ENCODE peak calls at places on chromosomes 4 and X, in four cellular contexts. H, W, V and L are unnamed samples.

GRCh38 chrX:48703642-48704481 is 7.3 kb downstream of the SUV39H1 start:
- DNase-seq in H (no peak), W (no peak), V (no peak), L (peak)

GRCh38 chrX:121307441-121307840 is 260.0 kb downstream of the GLUD2 start:
- DNase-seq in H (no peak), W (no peak), V (no peak), L (no peak)

GRCh38 chr4:95701500-95701899 is 138.4 kb upstream of the PDHA2 start:
- DNase-seq in H (no peak), W (no peak), V (no peak), L (no peak)

GRCh38 chr4:188822698-188823097 is 683.5 kb downstream of the TRIML1 start:
- DNase-seq in H (no peak), W (no peak), V (no peak), L (peak)

GRCh38 chrX:84340981-84341380 is 153.0 kb upstream of the RPS6KA6 start:
- DNase-seq in H (no peak), W (peak), V (no peak), L (no peak)

GRCh38 chrX:19658030-19658429 is 142.7 kb upstream of the MAP3K15 start:
- DNase-seq in H (no peak), W (no peak), V (no peak), L (no peak)

GRCh38 chrX:15702488-15703371 is 35.3 kb upstream of the CA5B start:
- DNase-seq in H (no peak), W (no peak), V (peak), L (no peak)

GRCh38 chr4:186351672-186352194 is 85.7 kb downstream of the F11 start:
- DNase-seq in H (no peak), W (no peak), V (no peak), L (peak)

GRCh38 chrX:136480383-136480782 is 7.4 kb upstream of the BRS3 start:
- DNase-seq in H (no peak), W (no peak), V (no peak), L (no peak)

GRCh38 chrX:46444011-46444410 is 101.2 kb downstream of the ZNF674 start:
- DNase-seq in H (no peak), W (peak), V (no peak), L (peak)

GRCh38 chrX:50881028-50881427 is 29.5 kb upstream of the BMP15 start:
- DNase-seq in H (no peak), W (no peak), V (no peak), L (no peak)

GRCh38 chr4:71275570-71275969 is 63.2 kb upstream of the SLC4A4 start:
- DNase-seq in H (no peak), W (no peak), V (no peak), L (no peak)

GRCh38 chr4:89539797-89540711 is 232.5 kb upstream of the GPRIN3 start:
- DNase-seq in H (no peak), W (no peak), V (no peak), L (no peak)

GRCh38 chr4:98092833-98093439 is 50.3 kb downstream of the STPG2 start:
- DNase-seq in H (no peak), W (no peak), V (no peak), L (peak)

GRCh38 chr4:47415719-47416118 is 47.8 kb downstream of the COMMD8 start:
- DNase-seq in H (no peak), W (no peak), V (no peak), L (no peak)

GRCh38 chr4:119286377-119287002 is 35.4 kb downstream of the FABP2 start:
- DNase-seq in H (no peak), W (peak), V (no peak), L (peak)

GRCh38 chr4:133147365-133147821 is 1.7 kb upstream of the PCDH10 start:
- DNase-seq in H (no peak), W (no peak), V (no peak), L (no peak)

GRCh38 chr4:74418063-74418670 is 26.8 kb upstream of the AREG start:
- DNase-seq in H (no peak), W (peak), V (no peak), L (peak)

GRCh38 chr4:56990109-56990508 is 11.4 kb downstream of the POLR2B start:
- DNase-seq in H (no peak), W (no peak), V (no peak), L (no peak)

GRCh38 chr4:99062120-99062519 is 26.5 kb downstream of the ADH5 start:
- DNase-seq in H (no peak), W (no peak), V (no peak), L (no peak)

GRCh38 chrX:136209016-136209738 is 42.0 kb downstream of the MAP7D3 start:
- DNase-seq in H (peak), W (no peak), V (peak), L (peak)

GRCh38 chr4:168832746-168833575 is 177.1 kb downstream of the CBR4 start:
- DNase-seq in H (peak), W (no peak), V (peak), L (peak)

GRCh38 chrX:120309873-120310730 is 1.2 kb downstream of the TMEM255A start:
- DNase-seq in H (no peak), W (no peak), V (no peak), L (peak)

GRCh38 chrX:57583477-57583876 is 8.3 kb upstream of the ZXDB start:
- DNase-seq in H (no peak), W (no peak), V (no peak), L (no peak)

GRCh38 chr4:119244344-119244743 is 31.8 kb downstream of the USP53 start:
- DNase-seq in H (no peak), W (no peak), V (no peak), L (no peak)

GRCh38 chr4:184383497-184384055 is 90.8 kb downstream of the IRF2 start:
- DNase-seq in H (peak), W (peak), V (peak), L (peak)

GRCh38 chrX:25536307-25536970 is 520.7 kb upstream of the ARX start:
- DNase-seq in H (no peak), W (no peak), V (no peak), L (no peak)

GRCh38 chr4:54746228-54746627 is 88.5 kb downstream of the KIT start:
- DNase-seq in H (no peak), W (no peak), V (no peak), L (no peak)

GRCh38 chr4:151744614-151745013 is 16.2 kb downstream of the GATB start:
- DNase-seq in H (no peak), W (peak), V (no peak), L (peak)

GRCh38 chr4:22072240-22072639 is 123.7 kb upstream of the KCNIP4 start:
- DNase-seq in H (no peak), W (no peak), V (no peak), L (no peak)

GRCh38 chr4:174340714-174341113 is 57.0 kb downstream of the CEP44 start:
- DNase-seq in H (no peak), W (no peak), V (no peak), L (no peak)

GRCh38 chrX:6041630-6042029 is 187.0 kb downstream of the NLGN4X start:
- DNase-seq in H (no peak), W (no peak), V (no peak), L (no peak)

GRCh38 chr4:124936427-124936826 is 223.9 kb upstream of the ANKRD50 start:
- DNase-seq in H (peak), W (no peak), V (peak), L (no peak)

GRCh38 chrX:20271730-20272129 is 5.0 kb upstream of the RPS6KA3 start:
- DNase-seq in H (no peak), W (no peak), V (no peak), L (no peak)

GRCh38 chr4:62455871-62456270 is 1255.7 kb downstream of the ADGRL3 start:
- DNase-seq in H (no peak), W (no peak), V (no peak), L (no peak)

GRCh38 chr4:39814403-39815185 is 116.7 kb downstream of the UBE2K start:
- DNase-seq in H (no peak), W (no peak), V (no peak), L (peak)

GRCh38 chrX:8037593-8038348 is 110.6 kb upstream of the PNPLA4 start:
- DNase-seq in H (no peak), W (no peak), V (no peak), L (no peak)

GRCh38 chrX:8043121-8043520 is 115.9 kb upstream of the PNPLA4 start:
- DNase-seq in H (no peak), W (no peak), V (no peak), L (no peak)

GRCh38 chrX:8044861-8045434 is 117.7 kb upstream of the PNPLA4 start:
- DNase-seq in H (peak), W (no peak), V (no peak), L (no peak)

GRCh38 chrX:8043546-8043945 is 116.3 kb upstream of the PNPLA4 start:
- DNase-seq in H (no peak), W (no peak), V (no peak), L (no peak)

DNA sequence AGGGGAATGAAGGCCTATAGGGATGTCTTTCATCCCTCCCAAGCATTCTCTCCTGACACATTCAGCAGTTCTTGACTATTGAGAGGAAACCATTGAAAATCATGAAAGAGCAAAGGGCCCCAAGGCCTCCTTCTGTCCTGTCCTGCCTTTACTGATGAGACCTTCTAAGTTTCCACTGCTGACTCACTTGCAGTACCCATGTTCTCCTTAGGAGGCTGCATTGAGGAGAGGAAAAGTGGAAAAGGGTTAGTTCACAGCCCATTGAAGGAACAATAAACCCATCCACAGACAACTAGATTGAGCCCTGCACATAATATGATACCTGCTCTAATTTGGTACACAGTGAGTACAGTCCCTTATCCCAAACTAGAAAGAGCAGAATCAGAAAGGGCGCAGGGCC is 115.1 kb upstream of the PNPLA4 start:
- DNase-seq in H (no peak), W (no peak), V (no peak), L (no peak)
- TF ChIP-seq CTCF in H (no peak), W (no peak), V (peak), L (no peak)

GRCh38 chr4:16608123-16608522 is 290.3 kb downstream of the LDB2 start:
- DNase-seq in H (no peak), W (no peak), V (no peak), L (no peak)
- TF ChIP-seq CTCF in H (no peak), W (no peak), V (no peak), L (no peak)

GRCh38 chr4:154720123-154720522 is 23.7 kb upstream of the LRAT start:
- DNase-seq in H (no peak), W (no peak), V (no peak), L (no peak)

GRCh38 chr4:154719087-154719486 is 24.7 kb upstream of the LRAT start:
- DNase-seq in H (no peak), W (no peak), V (no peak), L (peak)

GRCh38 chr4:154722262-154722661 is 21.5 kb upstream of the LRAT start:
- DNase-seq in H (no peak), W (no peak), V (no peak), L (peak)

GRCh38 chr4:154720618-154721267 is 23.1 kb upstream of the LRAT start:
- DNase-seq in H (no peak), W (no peak), V (no peak), L (no peak)
- TF ChIP-seq CTCF in H (no peak), W (no peak), V (no peak), L (no peak)

GRCh38 chrX:103157511-103158316 is 57.2 kb upstream of the BEX4 start:
- DNase-seq in H (no peak), W (no peak), V (no peak), L (peak)
- TF ChIP-seq CTCF in H (peak), W (peak), V (peak), L (peak)

DNA sequence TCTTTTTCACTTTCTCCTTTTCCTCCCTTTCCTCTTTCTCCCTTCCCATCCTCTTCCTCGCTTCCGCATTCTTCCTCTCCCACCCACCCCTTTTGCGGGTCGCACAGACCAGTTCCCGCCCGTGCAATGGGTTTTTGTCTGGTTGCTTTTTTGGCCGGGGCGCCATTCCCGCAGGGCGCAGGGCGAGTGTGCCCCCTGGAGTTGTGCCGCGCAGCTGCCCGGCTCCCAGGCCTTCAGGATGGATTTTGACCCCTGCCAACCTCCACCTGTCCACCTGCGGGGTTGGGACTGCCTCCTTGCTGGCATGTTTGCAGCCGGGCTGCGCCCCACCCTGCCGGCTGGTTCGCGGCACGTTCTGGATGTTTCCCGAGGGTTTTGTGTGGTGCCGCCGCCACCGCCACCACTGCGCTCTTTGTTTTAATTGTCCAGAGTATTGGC is 578 bp upstream of the SEL1L3 start:
- DNase-seq in H (peak), W (no peak), V (no peak), L (peak)
- TF ChIP-seq CTCF in H (no peak), W (peak), V (no peak), L (no peak)

GRCh38 chrX:153778151-153778551 is 2.7 kb upstream of the SRPK3 start:
- DNase-seq in H (no peak), W (no peak), V (peak), L (no peak)
- TF ChIP-seq CTCF in H (no peak), W (no peak), V (no peak), L (no peak)

DNA sequence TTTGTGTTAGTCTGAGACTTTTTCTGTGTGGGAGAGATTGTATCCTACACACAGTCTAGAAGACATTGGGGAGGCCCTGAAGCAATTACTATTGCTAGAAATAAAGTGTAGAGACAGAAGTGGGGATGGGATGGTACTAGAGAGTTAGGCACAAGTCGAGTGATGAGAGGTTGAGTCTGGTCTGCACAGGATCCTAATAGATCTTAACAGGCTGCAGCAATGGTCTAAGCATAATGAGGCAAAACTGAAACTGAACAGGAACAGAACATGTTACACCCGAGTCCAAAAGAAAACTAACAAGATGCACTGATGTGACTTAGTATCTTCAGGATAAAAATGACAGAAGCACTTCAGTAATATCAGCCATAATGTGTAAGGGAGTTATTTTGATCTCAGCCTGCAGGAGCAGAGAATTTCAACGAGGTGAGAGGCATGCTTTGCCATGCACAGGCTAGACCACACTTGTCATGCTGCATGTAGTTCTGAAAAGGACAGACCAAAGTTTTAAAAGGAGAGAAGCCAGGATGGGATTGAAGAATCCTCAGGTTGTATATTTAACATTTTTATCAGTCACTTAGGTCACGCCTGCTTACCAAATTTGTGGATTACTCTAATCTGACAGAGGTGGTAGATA is 205.8 kb upstream of the BOD1L1 start:
- DNase-seq in H (no peak), W (no peak), V (no peak), L (no peak)
- TF ChIP-seq CTCF in H (no peak), W (no peak), V (no peak), L (no peak)